ENCODE peak calls at places on chromosomes 6 and 20, in four cellular contexts. One of them, this sample, is unnamed.

GRCh38 chr6:40409716-40410397 is 177.3 kb downstream of the LRFN2 start:
- DNase-seq in progenitor cell of endocrine pancreas: no peak
- DNase-seq in RWPE2: no peak
- DNase-seq in neural crest cell: no peak
- DNase-seq in this sample: no peak

GRCh38 chr6:16409531-16410441 is 171.4 kb downstream of the GMPR start:
- DNase-seq in neural crest cell: peak
- DNase-seq in RWPE2: no peak
- DNase-seq in progenitor cell of endocrine pancreas: peak
- DNase-seq in this sample: no peak

GRCh38 chr6:10276888-10277287 is 138.0 kb downstream of the TFAP2A start:
- DNase-seq in RWPE2: no peak
- DNase-seq in neural crest cell: no peak
- DNase-seq in progenitor cell of endocrine pancreas: no peak
- DNase-seq in this sample: no peak

GRCh38 chr6:55980627-55981211 is 105.3 kb upstream of the BMP5 start:
- DNase-seq in progenitor cell of endocrine pancreas: peak
- DNase-seq in RWPE2: no peak
- DNase-seq in neural crest cell: peak
- DNase-seq in this sample: no peak

GRCh38 chr20:47262008-47262364 is 94.5 kb downstream of the ZMYND8 start:
- DNase-seq in RWPE2: no peak
- DNase-seq in progenitor cell of endocrine pancreas: no peak
- DNase-seq in neural crest cell: no peak
- DNase-seq in this sample: no peak

GRCh38 chr20:32050851-32051556 is 1.0 kb upstream of the HCK start:
- DNase-seq in RWPE2: no peak
- DNase-seq in neural crest cell: no peak
- DNase-seq in progenitor cell of endocrine pancreas: no peak
- DNase-seq in this sample: no peak

GRCh38 chr20:47678536-47678935 is 106.7 kb downstream of the SULF2 start:
- DNase-seq in progenitor cell of endocrine pancreas: no peak
- DNase-seq in neural crest cell: no peak
- DNase-seq in RWPE2: no peak
- DNase-seq in this sample: no peak

GRCh38 chr6:28867078-28867414 is 56.7 kb downstream of the TRIM27 start:
- DNase-seq in neural crest cell: no peak
- DNase-seq in progenitor cell of endocrine pancreas: no peak
- DNase-seq in RWPE2: no peak
- DNase-seq in this sample: no peak

GRCh38 chr6:45297302-45297701 is 30.8 kb upstream of the RUNX2 start:
- DNase-seq in neural crest cell: no peak
- DNase-seq in RWPE2: no peak
- DNase-seq in progenitor cell of endocrine pancreas: no peak
- DNase-seq in this sample: no peak

GRCh38 chr20:46434597-46434996 is 28.2 kb upstream of the ELMO2 start:
- DNase-seq in progenitor cell of endocrine pancreas: no peak
- DNase-seq in neural crest cell: no peak
- DNase-seq in RWPE2: no peak
- DNase-seq in this sample: no peak

GRCh38 chr6:152723398-152723797 is 25.7 kb downstream of the MYCT1 start:
- DNase-seq in RWPE2: no peak
- DNase-seq in progenitor cell of endocrine pancreas: no peak
- DNase-seq in neural crest cell: no peak
- DNase-seq in this sample: no peak

GRCh38 chr20:49450281-49450707 is 32.2 kb downstream of the KCNB1 start:
- DNase-seq in RWPE2: no peak
- DNase-seq in progenitor cell of endocrine pancreas: no peak
- DNase-seq in neural crest cell: peak
- DNase-seq in this sample: no peak

GRCh38 chr20:59731371-59731770 is 127.0 kb downstream of the PHACTR3 start:
- DNase-seq in neural crest cell: no peak
- DNase-seq in progenitor cell of endocrine pancreas: no peak
- DNase-seq in RWPE2: peak
- DNase-seq in this sample: no peak

GRCh38 chr6:134394141-134394648 is 76.3 kb upstream of the SGK1 start:
- DNase-seq in RWPE2: no peak
- DNase-seq in neural crest cell: no peak
- DNase-seq in progenitor cell of endocrine pancreas: no peak
- DNase-seq in this sample: no peak

GRCh38 chr6:37679539-37680476 is 17.9 kb downstream of the MDGA1 start:
- DNase-seq in progenitor cell of endocrine pancreas: no peak
- DNase-seq in RWPE2: no peak
- DNase-seq in neural crest cell: no peak
- DNase-seq in this sample: no peak

GRCh38 chr6:155380666-155381332 is 66.5 kb upstream of the TFB1M start:
- DNase-seq in RWPE2: no peak
- DNase-seq in neural crest cell: no peak
- DNase-seq in progenitor cell of endocrine pancreas: no peak
- DNase-seq in this sample: no peak

GRCh38 chr6:102732908-102733307 is 1339.4 kb downstream of the GRIK2 start:
- DNase-seq in RWPE2: no peak
- DNase-seq in progenitor cell of endocrine pancreas: no peak
- DNase-seq in neural crest cell: no peak
- DNase-seq in this sample: no peak

GRCh38 chr20:45322952-45323383 is 14.9 kb upstream of the MATN4 start:
- DNase-seq in progenitor cell of endocrine pancreas: no peak
- DNase-seq in RWPE2: no peak
- DNase-seq in neural crest cell: no peak
- DNase-seq in this sample: no peak

GRCh38 chr6:91079939-91080338 is 493.1 kb upstream of the MAP3K7 start:
- DNase-seq in RWPE2: no peak
- DNase-seq in progenitor cell of endocrine pancreas: no peak
- DNase-seq in neural crest cell: no peak
- DNase-seq in this sample: no peak

GRCh38 chr6:52571099-52571755 is 5.6 kb downstream of the TRAM2 start:
- DNase-seq in neural crest cell: no peak
- DNase-seq in RWPE2: no peak
- DNase-seq in progenitor cell of endocrine pancreas: no peak
- DNase-seq in this sample: no peak

GRCh38 chr20:31516166-31516565 is 1.9 kb downstream of the HM13 start:
- DNase-seq in progenitor cell of endocrine pancreas: no peak
- DNase-seq in RWPE2: no peak
- DNase-seq in neural crest cell: no peak
- DNase-seq in this sample: no peak

GRCh38 chr6:49666930-49667369 is 30.3 kb upstream of the RHAG start:
- DNase-seq in RWPE2: no peak
- DNase-seq in progenitor cell of endocrine pancreas: no peak
- DNase-seq in neural crest cell: no peak
- DNase-seq in this sample: no peak

GRCh38 chr6:138406443-138406842 is 2.4 kb downstream of the HEBP2 start:
- DNase-seq in neural crest cell: no peak
- DNase-seq in RWPE2: no peak
- DNase-seq in progenitor cell of endocrine pancreas: no peak
- DNase-seq in this sample: no peak

GRCh38 chr6:105771313-105771970 is 314.7 kb upstream of the PRDM1 start:
- DNase-seq in progenitor cell of endocrine pancreas: no peak
- DNase-seq in neural crest cell: no peak
- DNase-seq in RWPE2: no peak
- DNase-seq in this sample: no peak

GRCh38 chr6:165962361-165962760 is 205.3 kb downstream of the TBXT start:
- DNase-seq in RWPE2: no peak
- DNase-seq in neural crest cell: no peak
- DNase-seq in progenitor cell of endocrine pancreas: no peak
- DNase-seq in this sample: no peak

GRCh38 chr6:163605388-163606097 is 191.0 kb downstream of the QKI start:
- DNase-seq in progenitor cell of endocrine pancreas: no peak
- DNase-seq in RWPE2: no peak
- DNase-seq in neural crest cell: no peak
- DNase-seq in this sample: no peak

DNA sequence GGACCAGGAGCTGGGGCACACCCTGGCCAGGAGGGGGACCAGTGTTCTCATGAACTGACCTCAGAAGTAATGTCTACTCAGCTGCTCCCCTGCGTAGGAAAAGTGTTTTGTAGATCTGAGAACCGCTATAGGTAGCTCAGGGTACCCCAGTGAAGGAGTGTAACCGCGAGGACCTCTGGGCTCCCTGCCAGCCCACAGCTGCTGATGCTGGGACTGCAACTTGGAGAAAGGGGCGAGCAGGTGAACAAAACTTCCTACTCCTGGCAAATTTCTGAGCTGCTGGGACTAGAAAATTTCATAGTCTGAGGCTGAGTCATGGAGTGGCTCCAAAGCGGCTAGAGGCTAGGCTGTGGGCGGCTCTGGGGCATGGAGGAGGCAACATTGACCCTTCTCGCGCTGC is 51.9 kb downstream of the PYGB start:
- DNase-seq in RWPE2: no peak
- DNase-seq in neural crest cell: no peak
- DNase-seq in progenitor cell of endocrine pancreas: no peak
- DNase-seq in this sample: no peak
- TF ChIP-seq CTCF in RWPE2: no peak
- TF ChIP-seq CTCF in neural crest cell: no peak
- TF ChIP-seq CTCF in progenitor cell of endocrine pancreas: no peak
- TF ChIP-seq CTCF in this sample: no peak

GRCh38 chr6:135759831-135760230 is 91.7 kb upstream of the PDE7B start:
- DNase-seq in RWPE2: no peak
- DNase-seq in neural crest cell: no peak
- DNase-seq in progenitor cell of endocrine pancreas: no peak
- DNase-seq in this sample: no peak
- TF ChIP-seq CTCF in RWPE2: peak
- TF ChIP-seq CTCF in neural crest cell: no peak
- TF ChIP-seq CTCF in progenitor cell of endocrine pancreas: no peak
- TF ChIP-seq CTCF in this sample: no peak

GRCh38 chr6:118580585-118581419 is 32.7 kb downstream of the PLN start:
- DNase-seq in neural crest cell: peak
- DNase-seq in progenitor cell of endocrine pancreas: peak
- DNase-seq in RWPE2: no peak
- DNase-seq in this sample: no peak
- TF ChIP-seq CTCF in neural crest cell: peak
- TF ChIP-seq CTCF in progenitor cell of endocrine pancreas: peak
- TF ChIP-seq CTCF in RWPE2: peak
- TF ChIP-seq CTCF in this sample: peak

GRCh38 chr6:5379647-5380242 is 118.4 kb downstream of the FARS2 start:
- DNase-seq in neural crest cell: no peak
- DNase-seq in progenitor cell of endocrine pancreas: no peak
- DNase-seq in RWPE2: no peak
- DNase-seq in this sample: no peak
- TF ChIP-seq CTCF in neural crest cell: peak
- TF ChIP-seq CTCF in progenitor cell of endocrine pancreas: peak
- TF ChIP-seq CTCF in RWPE2: peak
- TF ChIP-seq CTCF in this sample: peak

GRCh38 chr20:1438361-1438760 is 28.3 kb downstream of the NSFL1C start:
- DNase-seq in neural crest cell: no peak
- DNase-seq in RWPE2: no peak
- DNase-seq in progenitor cell of endocrine pancreas: no peak
- DNase-seq in this sample: no peak

GRCh38 chr20:1443085-1443484 is 23.6 kb downstream of the NSFL1C start:
- DNase-seq in progenitor cell of endocrine pancreas: no peak
- DNase-seq in neural crest cell: no peak
- DNase-seq in RWPE2: no peak
- DNase-seq in this sample: no peak

GRCh38 chr20:1440024-1440423 is 26.6 kb downstream of the NSFL1C start:
- DNase-seq in progenitor cell of endocrine pancreas: no peak
- DNase-seq in RWPE2: no peak
- DNase-seq in neural crest cell: no peak
- DNase-seq in this sample: no peak

GRCh38 chr20:1441133-1441532 is 25.5 kb downstream of the NSFL1C start:
- DNase-seq in RWPE2: no peak
- DNase-seq in neural crest cell: no peak
- DNase-seq in progenitor cell of endocrine pancreas: no peak
- DNase-seq in this sample: no peak

GRCh38 chr20:1442304-1442703 is 24.3 kb downstream of the NSFL1C start:
- DNase-seq in RWPE2: no peak
- DNase-seq in progenitor cell of endocrine pancreas: no peak
- DNase-seq in neural crest cell: no peak
- DNase-seq in this sample: no peak
- TF ChIP-seq CTCF in RWPE2: no peak
- TF ChIP-seq CTCF in progenitor cell of endocrine pancreas: no peak
- TF ChIP-seq CTCF in neural crest cell: no peak
- TF ChIP-seq CTCF in this sample: no peak

GRCh38 chr20:8386991-8387390 is 254.9 kb downstream of the PLCB1 start:
- DNase-seq in RWPE2: no peak
- DNase-seq in neural crest cell: no peak
- DNase-seq in progenitor cell of endocrine pancreas: no peak
- DNase-seq in this sample: no peak

GRCh38 chr20:8390500-8390899 is 258.4 kb downstream of the PLCB1 start:
- DNase-seq in RWPE2: no peak
- DNase-seq in progenitor cell of endocrine pancreas: no peak
- DNase-seq in neural crest cell: no peak
- DNase-seq in this sample: no peak

GRCh38 chr20:8388146-8388545 is 256.1 kb downstream of the PLCB1 start:
- DNase-seq in RWPE2: no peak
- DNase-seq in neural crest cell: no peak
- DNase-seq in progenitor cell of endocrine pancreas: no peak
- DNase-seq in this sample: no peak

GRCh38 chr20:8388707-8389106 is 256.6 kb downstream of the PLCB1 start:
- DNase-seq in neural crest cell: no peak
- DNase-seq in RWPE2: no peak
- DNase-seq in progenitor cell of endocrine pancreas: no peak
- DNase-seq in this sample: no peak

GRCh38 chr20:8389381-8390368 is 257.6 kb downstream of the PLCB1 start:
- DNase-seq in neural crest cell: no peak
- DNase-seq in RWPE2: no peak
- DNase-seq in progenitor cell of endocrine pancreas: no peak
- DNase-seq in this sample: no peak
- TF ChIP-seq CTCF in neural crest cell: peak
- TF ChIP-seq CTCF in RWPE2: peak
- TF ChIP-seq CTCF in progenitor cell of endocrine pancreas: peak
- TF ChIP-seq CTCF in this sample: peak

DNA sequence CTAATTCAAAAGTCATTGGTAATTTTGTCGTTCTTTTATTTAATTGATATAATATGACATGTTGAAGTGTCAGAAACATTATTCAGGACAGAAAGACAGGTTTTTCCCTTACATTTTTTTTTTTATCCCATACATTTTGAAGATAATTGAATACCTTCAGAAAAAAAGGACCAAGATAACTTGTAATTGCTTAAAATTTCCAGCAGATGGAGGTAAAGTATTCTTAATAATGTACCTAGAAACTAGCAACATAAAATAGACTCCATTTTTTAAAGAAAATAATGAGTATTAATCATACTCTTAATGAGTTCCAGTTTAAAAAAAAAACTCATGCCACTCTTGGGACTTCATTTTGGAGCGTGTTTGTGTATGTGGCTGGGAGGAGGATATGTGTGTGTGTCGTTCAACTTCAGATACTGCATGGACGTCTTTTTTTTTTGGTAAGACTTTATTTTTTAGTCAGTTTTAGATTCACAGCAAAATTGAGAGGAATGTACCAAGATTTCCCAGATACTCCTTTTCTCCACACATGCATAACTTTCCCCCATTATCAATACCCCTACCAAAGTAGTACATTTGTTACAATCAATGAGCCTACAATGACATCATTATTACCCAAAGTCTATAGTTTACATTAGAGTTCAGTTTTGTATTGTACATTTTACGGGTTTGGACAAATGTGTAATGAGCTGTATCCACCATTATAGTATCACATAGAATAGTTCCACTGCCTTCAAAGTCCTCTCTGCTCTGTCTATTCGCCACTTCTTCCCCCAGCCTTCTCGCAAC is 79.4 kb downstream of the ROS1 start:
- DNase-seq in RWPE2: no peak
- DNase-seq in progenitor cell of endocrine pancreas: no peak
- DNase-seq in neural crest cell: no peak
- DNase-seq in this sample: no peak
- TF ChIP-seq CTCF in RWPE2: peak
- TF ChIP-seq CTCF in progenitor cell of endocrine pancreas: peak
- TF ChIP-seq CTCF in neural crest cell: peak
- TF ChIP-seq CTCF in this sample: peak

GRCh38 chr6:148508401-148509151 is 165.9 kb downstream of the SASH1 start:
- DNase-seq in RWPE2: no peak
- DNase-seq in neural crest cell: no peak
- DNase-seq in progenitor cell of endocrine pancreas: no peak
- DNase-seq in this sample: no peak
- TF ChIP-seq CTCF in RWPE2: no peak
- TF ChIP-seq CTCF in neural crest cell: no peak
- TF ChIP-seq CTCF in progenitor cell of endocrine pancreas: no peak
- TF ChIP-seq CTCF in this sample: peak

This sample was measured in type B pancreatic cell.